ENCODE peak calls at places on chromosomes 13 and 19, in ten cellular contexts. One of them, this sample, is unnamed.

GRCh38 chr13:77213644-77214043 is 113.2 kb downstream of the MYCBP2 start:
- DNase-seq in stimulated activated CD4-positive, alpha-beta T cell treated with anti-CD3 and anti-CD28 coated beads, TNF-alpha, amount 100 ng/mL, for 24 hours: no peak
- DNase-seq in left colon: no peak
- DNase-seq in activated T-helper 2 cell treated with anti-CD3 and anti-CD28 coated beads, Interferon-gamma antibody, Interleukin-2, Interleukin-4, amounts not matched to agents 10 μg/mL and 5 μg/mL and 100 μg/mL, durations not matched to agents 14 hours and 24 hours and 36 hours: no peak
- DNase-seq in AG04450: no peak
- DNase-seq in caudate nucleus: no peak
- DNase-seq in natural killer cell: no peak
- DNase-seq in sigmoid colon: no peak
- DNase-seq in NCI-H524: no peak
- DNase-seq in tibial artery: no peak
- DNase-seq in this sample: no peak

GRCh38 chr13:65789815-65790214 is 1440.3 kb downstream of the PCDH9 start:
- DNase-seq in NCI-H524: no peak
- DNase-seq in activated T-helper 2 cell treated with anti-CD3 and anti-CD28 coated beads, Interferon-gamma antibody, Interleukin-2, Interleukin-4, amounts not matched to agents 10 μg/mL and 5 μg/mL and 100 μg/mL, durations not matched to agents 14 hours and 24 hours and 36 hours: no peak
- DNase-seq in left colon: no peak
- DNase-seq in natural killer cell: no peak
- DNase-seq in AG04450: no peak
- DNase-seq in tibial artery: no peak
- DNase-seq in stimulated activated CD4-positive, alpha-beta T cell treated with anti-CD3 and anti-CD28 coated beads, TNF-alpha, amount 100 ng/mL, for 24 hours: no peak
- DNase-seq in caudate nucleus: no peak
- DNase-seq in sigmoid colon: no peak
- DNase-seq in this sample: no peak

GRCh38 chr19:49560358-49560900 is 19.9 kb downstream of the NOSIP start:
- DNase-seq in left colon: peak
- DNase-seq in AG04450: no peak
- DNase-seq in tibial artery: peak
- DNase-seq in natural killer cell: no peak
- DNase-seq in NCI-H524: no peak
- DNase-seq in caudate nucleus: no peak
- DNase-seq in sigmoid colon: no peak
- DNase-seq in activated T-helper 2 cell treated with anti-CD3 and anti-CD28 coated beads, Interferon-gamma antibody, Interleukin-2, Interleukin-4, amounts not matched to agents 10 μg/mL and 5 μg/mL and 100 μg/mL, durations not matched to agents 14 hours and 24 hours and 36 hours: no peak
- DNase-seq in stimulated activated CD4-positive, alpha-beta T cell treated with anti-CD3 and anti-CD28 coated beads, TNF-alpha, amount 100 ng/mL, for 24 hours: no peak
- DNase-seq in this sample: no peak

GRCh38 chr19:38924383-38924782 is 6.2 kb downstream of the SARS2 start:
- DNase-seq in left colon: no peak
- DNase-seq in stimulated activated CD4-positive, alpha-beta T cell treated with anti-CD3 and anti-CD28 coated beads, TNF-alpha, amount 100 ng/mL, for 24 hours: no peak
- DNase-seq in natural killer cell: peak
- DNase-seq in AG04450: no peak
- DNase-seq in activated T-helper 2 cell treated with anti-CD3 and anti-CD28 coated beads, Interferon-gamma antibody, Interleukin-2, Interleukin-4, amounts not matched to agents 10 μg/mL and 5 μg/mL and 100 μg/mL, durations not matched to agents 14 hours and 24 hours and 36 hours: no peak
- DNase-seq in caudate nucleus: no peak
- DNase-seq in NCI-H524: no peak
- DNase-seq in sigmoid colon: no peak
- DNase-seq in tibial artery: peak
- DNase-seq in this sample: no peak

GRCh38 chr13:21846605-21847004 is 175.7 kb downstream of the FGF9 start:
- DNase-seq in left colon: no peak
- DNase-seq in activated T-helper 2 cell treated with anti-CD3 and anti-CD28 coated beads, Interferon-gamma antibody, Interleukin-2, Interleukin-4, amounts not matched to agents 10 μg/mL and 5 μg/mL and 100 μg/mL, durations not matched to agents 14 hours and 24 hours and 36 hours: no peak
- DNase-seq in NCI-H524: no peak
- DNase-seq in sigmoid colon: no peak
- DNase-seq in natural killer cell: no peak
- DNase-seq in stimulated activated CD4-positive, alpha-beta T cell treated with anti-CD3 and anti-CD28 coated beads, TNF-alpha, amount 100 ng/mL, for 24 hours: no peak
- DNase-seq in tibial artery: no peak
- DNase-seq in AG04450: no peak
- DNase-seq in caudate nucleus: no peak
- DNase-seq in this sample: no peak

GRCh38 chr19:21143846-21144245 is 2.0 kb downstream of the ZNF431 start:
- DNase-seq in left colon: no peak
- DNase-seq in stimulated activated CD4-positive, alpha-beta T cell treated with anti-CD3 and anti-CD28 coated beads, TNF-alpha, amount 100 ng/mL, for 24 hours: no peak
- DNase-seq in AG04450: no peak
- DNase-seq in NCI-H524: no peak
- DNase-seq in activated T-helper 2 cell treated with anti-CD3 and anti-CD28 coated beads, Interferon-gamma antibody, Interleukin-2, Interleukin-4, amounts not matched to agents 10 μg/mL and 5 μg/mL and 100 μg/mL, durations not matched to agents 14 hours and 24 hours and 36 hours: no peak
- DNase-seq in sigmoid colon: no peak
- DNase-seq in tibial artery: no peak
- DNase-seq in caudate nucleus: no peak
- DNase-seq in natural killer cell: no peak
- DNase-seq in this sample: no peak

GRCh38 chr13:113122571-113123225 is at the start of gene F10:
- DNase-seq in stimulated activated CD4-positive, alpha-beta T cell treated with anti-CD3 and anti-CD28 coated beads, TNF-alpha, amount 100 ng/mL, for 24 hours: no peak
- DNase-seq in NCI-H524: no peak
- DNase-seq in left colon: peak
- DNase-seq in sigmoid colon: no peak
- DNase-seq in activated T-helper 2 cell treated with anti-CD3 and anti-CD28 coated beads, Interferon-gamma antibody, Interleukin-2, Interleukin-4, amounts not matched to agents 10 μg/mL and 5 μg/mL and 100 μg/mL, durations not matched to agents 14 hours and 24 hours and 36 hours: no peak
- DNase-seq in caudate nucleus: no peak
- DNase-seq in tibial artery: peak
- DNase-seq in AG04450: peak
- DNase-seq in natural killer cell: no peak
- DNase-seq in this sample: no peak

GRCh38 chr13:113474179-113474578 is 16.3 kb downstream of the DCUN1D2 start:
- DNase-seq in NCI-H524: no peak
- DNase-seq in left colon: no peak
- DNase-seq in natural killer cell: no peak
- DNase-seq in sigmoid colon: no peak
- DNase-seq in activated T-helper 2 cell treated with anti-CD3 and anti-CD28 coated beads, Interferon-gamma antibody, Interleukin-2, Interleukin-4, amounts not matched to agents 10 μg/mL and 5 μg/mL and 100 μg/mL, durations not matched to agents 14 hours and 24 hours and 36 hours: no peak
- DNase-seq in stimulated activated CD4-positive, alpha-beta T cell treated with anti-CD3 and anti-CD28 coated beads, TNF-alpha, amount 100 ng/mL, for 24 hours: no peak
- DNase-seq in caudate nucleus: no peak
- DNase-seq in tibial artery: no peak
- DNase-seq in AG04450: no peak
- DNase-seq in this sample: no peak

GRCh38 chr19:57802269-57802668 is 12.4 kb downstream of the ZNF552 start:
- DNase-seq in caudate nucleus: no peak
- DNase-seq in NCI-H524: no peak
- DNase-seq in activated T-helper 2 cell treated with anti-CD3 and anti-CD28 coated beads, Interferon-gamma antibody, Interleukin-2, Interleukin-4, amounts not matched to agents 10 μg/mL and 5 μg/mL and 100 μg/mL, durations not matched to agents 14 hours and 24 hours and 36 hours: no peak
- DNase-seq in left colon: no peak
- DNase-seq in tibial artery: no peak
- DNase-seq in natural killer cell: no peak
- DNase-seq in AG04450: no peak
- DNase-seq in stimulated activated CD4-positive, alpha-beta T cell treated with anti-CD3 and anti-CD28 coated beads, TNF-alpha, amount 100 ng/mL, for 24 hours: no peak
- DNase-seq in sigmoid colon: no peak
- DNase-seq in this sample: peak

GRCh38 chr19:28701491-28701890 is 511.5 kb downstream of the UQCRFS1 start:
- DNase-seq in NCI-H524: no peak
- DNase-seq in AG04450: no peak
- DNase-seq in tibial artery: no peak
- DNase-seq in left colon: no peak
- DNase-seq in sigmoid colon: no peak
- DNase-seq in natural killer cell: no peak
- DNase-seq in activated T-helper 2 cell treated with anti-CD3 and anti-CD28 coated beads, Interferon-gamma antibody, Interleukin-2, Interleukin-4, amounts not matched to agents 10 μg/mL and 5 μg/mL and 100 μg/mL, durations not matched to agents 14 hours and 24 hours and 36 hours: no peak
- DNase-seq in stimulated activated CD4-positive, alpha-beta T cell treated with anti-CD3 and anti-CD28 coated beads, TNF-alpha, amount 100 ng/mL, for 24 hours: no peak
- DNase-seq in caudate nucleus: no peak
- DNase-seq in this sample: no peak

GRCh38 chr13:38418286-38418685 is 68.6 kb downstream of the UFM1 start:
- DNase-seq in AG04450: no peak
- DNase-seq in left colon: no peak
- DNase-seq in stimulated activated CD4-positive, alpha-beta T cell treated with anti-CD3 and anti-CD28 coated beads, TNF-alpha, amount 100 ng/mL, for 24 hours: no peak
- DNase-seq in tibial artery: no peak
- DNase-seq in natural killer cell: no peak
- DNase-seq in activated T-helper 2 cell treated with anti-CD3 and anti-CD28 coated beads, Interferon-gamma antibody, Interleukin-2, Interleukin-4, amounts not matched to agents 10 μg/mL and 5 μg/mL and 100 μg/mL, durations not matched to agents 14 hours and 24 hours and 36 hours: no peak
- DNase-seq in caudate nucleus: no peak
- DNase-seq in NCI-H524: no peak
- DNase-seq in sigmoid colon: no peak
- DNase-seq in this sample: no peak

GRCh38 chr19:49408816-49409440 is 14.3 kb downstream of the PTH2 start:
- DNase-seq in sigmoid colon: no peak
- DNase-seq in activated T-helper 2 cell treated with anti-CD3 and anti-CD28 coated beads, Interferon-gamma antibody, Interleukin-2, Interleukin-4, amounts not matched to agents 10 μg/mL and 5 μg/mL and 100 μg/mL, durations not matched to agents 14 hours and 24 hours and 36 hours: no peak
- DNase-seq in left colon: no peak
- DNase-seq in caudate nucleus: no peak
- DNase-seq in AG04450: no peak
- DNase-seq in tibial artery: no peak
- DNase-seq in natural killer cell: no peak
- DNase-seq in NCI-H524: no peak
- DNase-seq in stimulated activated CD4-positive, alpha-beta T cell treated with anti-CD3 and anti-CD28 coated beads, TNF-alpha, amount 100 ng/mL, for 24 hours: no peak
- DNase-seq in this sample: no peak

GRCh38 chr19:1070576-1070930 is 3.6 kb downstream of the ARHGAP45 start:
- DNase-seq in stimulated activated CD4-positive, alpha-beta T cell treated with anti-CD3 and anti-CD28 coated beads, TNF-alpha, amount 100 ng/mL, for 24 hours: no peak
- DNase-seq in natural killer cell: no peak
- DNase-seq in tibial artery: no peak
- DNase-seq in NCI-H524: peak
- DNase-seq in activated T-helper 2 cell treated with anti-CD3 and anti-CD28 coated beads, Interferon-gamma antibody, Interleukin-2, Interleukin-4, amounts not matched to agents 10 μg/mL and 5 μg/mL and 100 μg/mL, durations not matched to agents 14 hours and 24 hours and 36 hours: no peak
- DNase-seq in AG04450: no peak
- DNase-seq in left colon: no peak
- DNase-seq in sigmoid colon: no peak
- DNase-seq in caudate nucleus: no peak
- DNase-seq in this sample: no peak

GRCh38 chr13:28022848-28023518 is 34.5 kb upstream of the URAD start:
- DNase-seq in natural killer cell: no peak
- DNase-seq in tibial artery: no peak
- DNase-seq in stimulated activated CD4-positive, alpha-beta T cell treated with anti-CD3 and anti-CD28 coated beads, TNF-alpha, amount 100 ng/mL, for 24 hours: no peak
- DNase-seq in sigmoid colon: no peak
- DNase-seq in AG04450: no peak
- DNase-seq in left colon: no peak
- DNase-seq in caudate nucleus: no peak
- DNase-seq in NCI-H524: no peak
- DNase-seq in activated T-helper 2 cell treated with anti-CD3 and anti-CD28 coated beads, Interferon-gamma antibody, Interleukin-2, Interleukin-4, amounts not matched to agents 10 μg/mL and 5 μg/mL and 100 μg/mL, durations not matched to agents 14 hours and 24 hours and 36 hours: no peak
- DNase-seq in this sample: no peak

GRCh38 chr19:3189702-3190469 is 4.2 kb downstream of the NCLN start:
- DNase-seq in NCI-H524: no peak
- DNase-seq in sigmoid colon: no peak
- DNase-seq in natural killer cell: no peak
- DNase-seq in activated T-helper 2 cell treated with anti-CD3 and anti-CD28 coated beads, Interferon-gamma antibody, Interleukin-2, Interleukin-4, amounts not matched to agents 10 μg/mL and 5 μg/mL and 100 μg/mL, durations not matched to agents 14 hours and 24 hours and 36 hours: no peak
- DNase-seq in tibial artery: no peak
- DNase-seq in AG04450: no peak
- DNase-seq in stimulated activated CD4-positive, alpha-beta T cell treated with anti-CD3 and anti-CD28 coated beads, TNF-alpha, amount 100 ng/mL, for 24 hours: no peak
- DNase-seq in caudate nucleus: no peak
- DNase-seq in left colon: no peak
- DNase-seq in this sample: peak

GRCh38 chr19:11887618-11888531 is at the start of gene ZNF69:
- DNase-seq in stimulated activated CD4-positive, alpha-beta T cell treated with anti-CD3 and anti-CD28 coated beads, TNF-alpha, amount 100 ng/mL, for 24 hours: peak
- DNase-seq in NCI-H524: peak
- DNase-seq in tibial artery: peak
- DNase-seq in sigmoid colon: peak
- DNase-seq in AG04450: no peak
- DNase-seq in activated T-helper 2 cell treated with anti-CD3 and anti-CD28 coated beads, Interferon-gamma antibody, Interleukin-2, Interleukin-4, amounts not matched to agents 10 μg/mL and 5 μg/mL and 100 μg/mL, durations not matched to agents 14 hours and 24 hours and 36 hours: peak
- DNase-seq in caudate nucleus: peak
- DNase-seq in left colon: peak
- DNase-seq in natural killer cell: peak
- DNase-seq in this sample: peak

GRCh38 chr19:30228113-30228725 is 144.0 kb upstream of the ZNF536 start:
- DNase-seq in AG04450: no peak
- DNase-seq in stimulated activated CD4-positive, alpha-beta T cell treated with anti-CD3 and anti-CD28 coated beads, TNF-alpha, amount 100 ng/mL, for 24 hours: no peak
- DNase-seq in tibial artery: no peak
- DNase-seq in natural killer cell: no peak
- DNase-seq in sigmoid colon: peak
- DNase-seq in left colon: no peak
- DNase-seq in NCI-H524: no peak
- DNase-seq in activated T-helper 2 cell treated with anti-CD3 and anti-CD28 coated beads, Interferon-gamma antibody, Interleukin-2, Interleukin-4, amounts not matched to agents 10 μg/mL and 5 μg/mL and 100 μg/mL, durations not matched to agents 14 hours and 24 hours and 36 hours: no peak
- DNase-seq in caudate nucleus: no peak
- DNase-seq in this sample: no peak

GRCh38 chr13:29472317-29472961 is 123.0 kb downstream of the SLC7A1 start:
- DNase-seq in caudate nucleus: no peak
- DNase-seq in left colon: no peak
- DNase-seq in tibial artery: no peak
- DNase-seq in sigmoid colon: no peak
- DNase-seq in stimulated activated CD4-positive, alpha-beta T cell treated with anti-CD3 and anti-CD28 coated beads, TNF-alpha, amount 100 ng/mL, for 24 hours: peak
- DNase-seq in natural killer cell: no peak
- DNase-seq in activated T-helper 2 cell treated with anti-CD3 and anti-CD28 coated beads, Interferon-gamma antibody, Interleukin-2, Interleukin-4, amounts not matched to agents 10 μg/mL and 5 μg/mL and 100 μg/mL, durations not matched to agents 14 hours and 24 hours and 36 hours: peak
- DNase-seq in NCI-H524: peak
- DNase-seq in AG04450: no peak
- DNase-seq in this sample: no peak

GRCh38 chr13:97125051-97125809 is 96.9 kb upstream of the MBNL2 start:
- DNase-seq in AG04450: no peak
- DNase-seq in caudate nucleus: no peak
- DNase-seq in activated T-helper 2 cell treated with anti-CD3 and anti-CD28 coated beads, Interferon-gamma antibody, Interleukin-2, Interleukin-4, amounts not matched to agents 10 μg/mL and 5 μg/mL and 100 μg/mL, durations not matched to agents 14 hours and 24 hours and 36 hours: no peak
- DNase-seq in natural killer cell: no peak
- DNase-seq in tibial artery: no peak
- DNase-seq in stimulated activated CD4-positive, alpha-beta T cell treated with anti-CD3 and anti-CD28 coated beads, TNF-alpha, amount 100 ng/mL, for 24 hours: no peak
- DNase-seq in sigmoid colon: peak
- DNase-seq in left colon: no peak
- DNase-seq in NCI-H524: peak
- DNase-seq in this sample: peak

GRCh38 chr13:38223093-38223492 is 126.6 kb upstream of the UFM1 start:
- DNase-seq in activated T-helper 2 cell treated with anti-CD3 and anti-CD28 coated beads, Interferon-gamma antibody, Interleukin-2, Interleukin-4, amounts not matched to agents 10 μg/mL and 5 μg/mL and 100 μg/mL, durations not matched to agents 14 hours and 24 hours and 36 hours: no peak
- DNase-seq in natural killer cell: no peak
- DNase-seq in sigmoid colon: no peak
- DNase-seq in caudate nucleus: no peak
- DNase-seq in AG04450: no peak
- DNase-seq in stimulated activated CD4-positive, alpha-beta T cell treated with anti-CD3 and anti-CD28 coated beads, TNF-alpha, amount 100 ng/mL, for 24 hours: no peak
- DNase-seq in tibial artery: no peak
- DNase-seq in NCI-H524: peak
- DNase-seq in left colon: no peak
- DNase-seq in this sample: no peak

GRCh38 chr13:38618336-38618735 is 68.5 kb upstream of the FREM2 start:
- DNase-seq in natural killer cell: no peak
- DNase-seq in tibial artery: no peak
- DNase-seq in AG04450: no peak
- DNase-seq in caudate nucleus: no peak
- DNase-seq in left colon: no peak
- DNase-seq in sigmoid colon: no peak
- DNase-seq in activated T-helper 2 cell treated with anti-CD3 and anti-CD28 coated beads, Interferon-gamma antibody, Interleukin-2, Interleukin-4, amounts not matched to agents 10 μg/mL and 5 μg/mL and 100 μg/mL, durations not matched to agents 14 hours and 24 hours and 36 hours: no peak
- DNase-seq in NCI-H524: no peak
- DNase-seq in stimulated activated CD4-positive, alpha-beta T cell treated with anti-CD3 and anti-CD28 coated beads, TNF-alpha, amount 100 ng/mL, for 24 hours: no peak
- DNase-seq in this sample: no peak

GRCh38 chr19:56393119-56394012 is at the start of gene ZNF582:
- DNase-seq in tibial artery: peak
- DNase-seq in natural killer cell: peak
- DNase-seq in AG04450: peak
- DNase-seq in caudate nucleus: peak
- DNase-seq in activated T-helper 2 cell treated with anti-CD3 and anti-CD28 coated beads, Interferon-gamma antibody, Interleukin-2, Interleukin-4, amounts not matched to agents 10 μg/mL and 5 μg/mL and 100 μg/mL, durations not matched to agents 14 hours and 24 hours and 36 hours: peak
- DNase-seq in left colon: peak
- DNase-seq in stimulated activated CD4-positive, alpha-beta T cell treated with anti-CD3 and anti-CD28 coated beads, TNF-alpha, amount 100 ng/mL, for 24 hours: peak
- DNase-seq in sigmoid colon: peak
- DNase-seq in NCI-H524: peak
- DNase-seq in this sample: peak

GRCh38 chr13:68927387-68928026 is 1180.1 kb upstream of the ATXN8OS start:
- DNase-seq in activated T-helper 2 cell treated with anti-CD3 and anti-CD28 coated beads, Interferon-gamma antibody, Interleukin-2, Interleukin-4, amounts not matched to agents 10 μg/mL and 5 μg/mL and 100 μg/mL, durations not matched to agents 14 hours and 24 hours and 36 hours: no peak
- DNase-seq in tibial artery: no peak
- DNase-seq in natural killer cell: no peak
- DNase-seq in NCI-H524: peak
- DNase-seq in left colon: no peak
- DNase-seq in stimulated activated CD4-positive, alpha-beta T cell treated with anti-CD3 and anti-CD28 coated beads, TNF-alpha, amount 100 ng/mL, for 24 hours: no peak
- DNase-seq in caudate nucleus: no peak
- DNase-seq in sigmoid colon: no peak
- DNase-seq in AG04450: no peak
- DNase-seq in this sample: no peak

GRCh38 chr13:39144941-39145533 is 106.8 kb downstream of the NHLRC3 start:
- DNase-seq in NCI-H524: peak
- DNase-seq in AG04450: peak
- DNase-seq in activated T-helper 2 cell treated with anti-CD3 and anti-CD28 coated beads, Interferon-gamma antibody, Interleukin-2, Interleukin-4, amounts not matched to agents 10 μg/mL and 5 μg/mL and 100 μg/mL, durations not matched to agents 14 hours and 24 hours and 36 hours: no peak
- DNase-seq in natural killer cell: no peak
- DNase-seq in sigmoid colon: peak
- DNase-seq in tibial artery: peak
- DNase-seq in stimulated activated CD4-positive, alpha-beta T cell treated with anti-CD3 and anti-CD28 coated beads, TNF-alpha, amount 100 ng/mL, for 24 hours: peak
- DNase-seq in left colon: no peak
- DNase-seq in caudate nucleus: no peak
- DNase-seq in this sample: peak

GRCh38 chr19:29326351-29326750 is 113.4 kb upstream of the UQCRFS1 start:
- DNase-seq in left colon: no peak
- DNase-seq in NCI-H524: no peak
- DNase-seq in activated T-helper 2 cell treated with anti-CD3 and anti-CD28 coated beads, Interferon-gamma antibody, Interleukin-2, Interleukin-4, amounts not matched to agents 10 μg/mL and 5 μg/mL and 100 μg/mL, durations not matched to agents 14 hours and 24 hours and 36 hours: no peak
- DNase-seq in sigmoid colon: peak
- DNase-seq in natural killer cell: no peak
- DNase-seq in AG04450: no peak
- DNase-seq in tibial artery: no peak
- DNase-seq in caudate nucleus: no peak
- DNase-seq in stimulated activated CD4-positive, alpha-beta T cell treated with anti-CD3 and anti-CD28 coated beads, TNF-alpha, amount 100 ng/mL, for 24 hours: no peak
- DNase-seq in this sample: no peak

GRCh38 chr13:54949735-54950134 is 1921.1 kb downstream of the OLFM4 start:
- DNase-seq in natural killer cell: no peak
- DNase-seq in sigmoid colon: no peak
- DNase-seq in NCI-H524: no peak
- DNase-seq in left colon: no peak
- DNase-seq in caudate nucleus: no peak
- DNase-seq in activated T-helper 2 cell treated with anti-CD3 and anti-CD28 coated beads, Interferon-gamma antibody, Interleukin-2, Interleukin-4, amounts not matched to agents 10 μg/mL and 5 μg/mL and 100 μg/mL, durations not matched to agents 14 hours and 24 hours and 36 hours: no peak
- DNase-seq in stimulated activated CD4-positive, alpha-beta T cell treated with anti-CD3 and anti-CD28 coated beads, TNF-alpha, amount 100 ng/mL, for 24 hours: no peak
- DNase-seq in tibial artery: no peak
- DNase-seq in AG04450: no peak
- DNase-seq in this sample: no peak

GRCh38 chr19:752652-753517 is 2.0 kb downstream of the MISP start:
- DNase-seq in natural killer cell: no peak
- DNase-seq in sigmoid colon: peak
- DNase-seq in caudate nucleus: no peak
- DNase-seq in AG04450: peak
- DNase-seq in NCI-H524: no peak
- DNase-seq in stimulated activated CD4-positive, alpha-beta T cell treated with anti-CD3 and anti-CD28 coated beads, TNF-alpha, amount 100 ng/mL, for 24 hours: no peak
- DNase-seq in activated T-helper 2 cell treated with anti-CD3 and anti-CD28 coated beads, Interferon-gamma antibody, Interleukin-2, Interleukin-4, amounts not matched to agents 10 μg/mL and 5 μg/mL and 100 μg/mL, durations not matched to agents 14 hours and 24 hours and 36 hours: no peak
- DNase-seq in tibial artery: no peak
- DNase-seq in left colon: peak
- DNase-seq in this sample: no peak

GRCh38 chr19:28917661-28918060 is 295.3 kb downstream of the UQCRFS1 start:
- DNase-seq in activated T-helper 2 cell treated with anti-CD3 and anti-CD28 coated beads, Interferon-gamma antibody, Interleukin-2, Interleukin-4, amounts not matched to agents 10 μg/mL and 5 μg/mL and 100 μg/mL, durations not matched to agents 14 hours and 24 hours and 36 hours: no peak
- DNase-seq in tibial artery: no peak
- DNase-seq in caudate nucleus: no peak
- DNase-seq in sigmoid colon: no peak
- DNase-seq in stimulated activated CD4-positive, alpha-beta T cell treated with anti-CD3 and anti-CD28 coated beads, TNF-alpha, amount 100 ng/mL, for 24 hours: no peak
- DNase-seq in left colon: no peak
- DNase-seq in AG04450: no peak
- DNase-seq in natural killer cell: no peak
- DNase-seq in NCI-H524: no peak
- DNase-seq in this sample: no peak

This sample was measured in GM06990.